ENCODE peak calls at places on chromosomes 12 and 14, in eight cellular contexts. W, A, O, D, F, I, N and Q are unnamed samples.

GRCh38 chr12:128800606-128801005 is 23.2 kb downstream of the SLC15A4 start:
- DNase-seq in W (no peak), A (no peak), O (no peak), D (no peak), F (no peak), I (no peak), N (no peak), Q (no peak)

GRCh38 chr14:70595443-70596185 is 4.8 kb downstream of the MED6 start:
- DNase-seq in W (no peak), A (no peak), O (peak), D (no peak), F (peak), I (no peak), N (no peak), Q (no peak)

GRCh38 chr12:110917961-110918360 is 2.4 kb downstream of the MYL2 start:
- DNase-seq in W (no peak), A (peak), O (no peak), D (peak), F (peak), I (no peak), N (no peak), Q (peak)

GRCh38 chr12:84201976-84202375 is 710.6 kb downstream of the SLC6A15 start:
- DNase-seq in W (no peak), A (no peak), O (peak), D (no peak), F (no peak), I (no peak), N (no peak), Q (peak)

GRCh38 chr12:32860182-32860581 is 36.4 kb downstream of the PKP2 start:
- DNase-seq in W (no peak), A (no peak), O (no peak), D (peak), F (no peak), I (no peak), N (no peak), Q (no peak)

GRCh38 chr12:104573-105081 is 38.1 kb downstream of the IQSEC3 start:
- DNase-seq in W (no peak), A (no peak), O (no peak), D (peak), F (no peak), I (no peak), N (no peak), Q (no peak)

GRCh38 chr12:91774471-91774921 is 371.1 kb downstream of the BTG1 start:
- DNase-seq in W (no peak), A (peak), O (peak), D (peak), F (peak), I (no peak), N (no peak), Q (peak)

GRCh38 chr12:51388066-51388799 is 3.0 kb downstream of the GALNT6 start:
- DNase-seq in W (peak), A (peak), O (peak), D (no peak), F (peak), I (no peak), N (peak), Q (no peak)

GRCh38 chr12:27645671-27646070 is 50.6 kb upstream of the REP15 start:
- DNase-seq in W (no peak), A (no peak), O (no peak), D (no peak), F (no peak), I (no peak), N (no peak), Q (no peak)

GRCh38 chr12:53045646-53046045 is 4.2 kb upstream of the TNS2 start:
- DNase-seq in W (no peak), A (no peak), O (no peak), D (no peak), F (no peak), I (no peak), N (no peak), Q (no peak)

GRCh38 chr14:39158222-39158858 is 11.8 kb downstream of the TRAPPC6B start:
- DNase-seq in W (no peak), A (no peak), O (no peak), D (no peak), F (no peak), I (no peak), N (no peak), Q (no peak)